ENCODE peak calls at places on chromosomes 3 and 15, in eight cellular contexts. One of them, this sample, is unnamed.

GRCh38 chr3:127688416-127689265 is 15.9 kb downstream of the ABTB1 start:
- DNase-seq in adrenal gland: no peak
- DNase-seq in GM13976: no peak
- DNase-seq in Peyer's patch: no peak
- DNase-seq in IMR-90: peak
- DNase-seq in A549: no peak
- DNase-seq in WTC11: peak
- DNase-seq in neural crest cell: no peak
- DNase-seq in this sample: no peak

GRCh38 chr3:184031187-184031792 is at the start of gene HTR3D:
- DNase-seq in A549: no peak
- DNase-seq in GM13976: no peak
- DNase-seq in adrenal gland: no peak
- DNase-seq in WTC11: no peak
- DNase-seq in neural crest cell: no peak
- DNase-seq in Peyer's patch: no peak
- DNase-seq in IMR-90: no peak
- DNase-seq in this sample: no peak

GRCh38 chr15:52558196-52558595 is 10.6 kb downstream of the ARPP19 start:
- DNase-seq in GM13976: no peak
- DNase-seq in A549: peak
- DNase-seq in IMR-90: peak
- DNase-seq in neural crest cell: no peak
- DNase-seq in WTC11: no peak
- DNase-seq in adrenal gland: no peak
- DNase-seq in Peyer's patch: no peak
- DNase-seq in this sample: no peak

GRCh38 chr3:70703305-70704102 is 391.1 kb upstream of the MDFIC2 start:
- DNase-seq in adrenal gland: no peak
- DNase-seq in A549: no peak
- DNase-seq in WTC11: peak
- DNase-seq in Peyer's patch: no peak
- DNase-seq in GM13976: no peak
- DNase-seq in IMR-90: no peak
- DNase-seq in neural crest cell: no peak
- DNase-seq in this sample: no peak

GRCh38 chr15:74053941-74054529 is 28.3 kb downstream of the GOLGA6A start:
- DNase-seq in neural crest cell: peak
- DNase-seq in IMR-90: peak
- DNase-seq in Peyer's patch: peak
- DNase-seq in adrenal gland: peak
- DNase-seq in GM13976: peak
- DNase-seq in WTC11: peak
- DNase-seq in A549: peak
- DNase-seq in this sample: peak

GRCh38 chr3:64022451-64023186 is 675 bp downstream of the PSMD6 start:
- DNase-seq in neural crest cell: no peak
- DNase-seq in GM13976: no peak
- DNase-seq in adrenal gland: no peak
- DNase-seq in WTC11: no peak
- DNase-seq in Peyer's patch: no peak
- DNase-seq in A549: no peak
- DNase-seq in IMR-90: no peak
- DNase-seq in this sample: no peak

GRCh38 chr15:58182460-58183163 is 44.4 kb downstream of the AQP9 start:
- DNase-seq in Peyer's patch: no peak
- DNase-seq in adrenal gland: peak
- DNase-seq in IMR-90: peak
- DNase-seq in neural crest cell: peak
- DNase-seq in GM13976: peak
- DNase-seq in A549: peak
- DNase-seq in WTC11: peak
- DNase-seq in this sample: peak

GRCh38 chr3:172692751-172693310 is 18.0 kb downstream of the NCEH1 start:
- DNase-seq in A549: no peak
- DNase-seq in IMR-90: no peak
- DNase-seq in GM13976: no peak
- DNase-seq in neural crest cell: no peak
- DNase-seq in Peyer's patch: no peak
- DNase-seq in adrenal gland: no peak
- DNase-seq in WTC11: no peak
- DNase-seq in this sample: no peak

GRCh38 chr3:4994823-4995499 is 15.7 kb downstream of the BHLHE40 start:
- DNase-seq in A549: peak
- DNase-seq in neural crest cell: no peak
- DNase-seq in GM13976: peak
- DNase-seq in IMR-90: peak
- DNase-seq in adrenal gland: peak
- DNase-seq in Peyer's patch: no peak
- DNase-seq in WTC11: no peak
- DNase-seq in this sample: no peak

GRCh38 chr3:160756907-160757623 is 1.0 kb downstream of the PPM1L start:
- DNase-seq in A549: no peak
- DNase-seq in adrenal gland: peak
- DNase-seq in neural crest cell: peak
- DNase-seq in Peyer's patch: no peak
- DNase-seq in IMR-90: no peak
- DNase-seq in WTC11: peak
- DNase-seq in GM13976: peak
- DNase-seq in this sample: no peak

GRCh38 chr15:50355612-50355905 is 561 bp upstream of the GABPB1 start:
- DNase-seq in neural crest cell: no peak
- DNase-seq in Peyer's patch: no peak
- DNase-seq in WTC11: no peak
- DNase-seq in IMR-90: no peak
- DNase-seq in A549: no peak
- DNase-seq in GM13976: no peak
- DNase-seq in adrenal gland: no peak
- DNase-seq in this sample: no peak

GRCh38 chr15:39034816-39035215 is 470.2 kb upstream of the RASGRP1 start:
- DNase-seq in A549: no peak
- DNase-seq in adrenal gland: no peak
- DNase-seq in IMR-90: no peak
- DNase-seq in neural crest cell: no peak
- DNase-seq in GM13976: no peak
- DNase-seq in WTC11: no peak
- DNase-seq in Peyer's patch: no peak
- DNase-seq in this sample: no peak

GRCh38 chr15:31494786-31495185 is 168.2 kb downstream of the KLF13 start:
- DNase-seq in WTC11: no peak
- DNase-seq in A549: no peak
- DNase-seq in Peyer's patch: no peak
- DNase-seq in IMR-90: no peak
- DNase-seq in adrenal gland: no peak
- DNase-seq in GM13976: no peak
- DNase-seq in neural crest cell: no peak
- DNase-seq in this sample: no peak

GRCh38 chr3:127652246-127652995 is 20.3 kb upstream of the ABTB1 start:
- DNase-seq in neural crest cell: peak
- DNase-seq in WTC11: peak
- DNase-seq in Peyer's patch: peak
- DNase-seq in A549: peak
- DNase-seq in adrenal gland: peak
- DNase-seq in GM13976: peak
- DNase-seq in IMR-90: peak
- DNase-seq in this sample: peak

GRCh38 chr3:13419356-13420050 is 619 bp downstream of the NUP210 start:
- DNase-seq in WTC11: peak
- DNase-seq in Peyer's patch: peak
- DNase-seq in A549: peak
- DNase-seq in adrenal gland: peak
- DNase-seq in IMR-90: no peak
- DNase-seq in GM13976: peak
- DNase-seq in neural crest cell: peak
- DNase-seq in this sample: peak

GRCh38 chr3:29759443-29760033 is 478.7 kb downstream of the RBMS3 start:
- DNase-seq in Peyer's patch: no peak
- DNase-seq in IMR-90: peak
- DNase-seq in GM13976: no peak
- DNase-seq in adrenal gland: no peak
- DNase-seq in A549: no peak
- DNase-seq in neural crest cell: no peak
- DNase-seq in WTC11: no peak
- DNase-seq in this sample: no peak

GRCh38 chr15:34812369-34812768 is 17.0 kb upstream of the ACTC1 start:
- DNase-seq in WTC11: no peak
- DNase-seq in adrenal gland: no peak
- DNase-seq in GM13976: no peak
- DNase-seq in neural crest cell: no peak
- DNase-seq in IMR-90: peak
- DNase-seq in A549: no peak
- DNase-seq in Peyer's patch: no peak
- DNase-seq in this sample: no peak

GRCh38 chr3:50192689-50193141 is 1.3 kb downstream of the GNAT1 start:
- DNase-seq in neural crest cell: peak
- DNase-seq in GM13976: peak
- DNase-seq in IMR-90: peak
- DNase-seq in WTC11: peak
- DNase-seq in Peyer's patch: peak
- DNase-seq in A549: peak
- DNase-seq in adrenal gland: peak
- DNase-seq in this sample: peak

GRCh38 chr3:30354513-30354912 is 251.9 kb upstream of the TGFBR2 start:
- DNase-seq in A549: no peak
- DNase-seq in neural crest cell: no peak
- DNase-seq in Peyer's patch: no peak
- DNase-seq in WTC11: no peak
- DNase-seq in GM13976: no peak
- DNase-seq in IMR-90: no peak
- DNase-seq in adrenal gland: no peak
- DNase-seq in this sample: no peak

GRCh38 chr15:48582472-48583235 is 62.9 kb downstream of the FBN1 start:
- DNase-seq in adrenal gland: no peak
- DNase-seq in A549: no peak
- DNase-seq in IMR-90: peak
- DNase-seq in Peyer's patch: no peak
- DNase-seq in WTC11: no peak
- DNase-seq in GM13976: no peak
- DNase-seq in neural crest cell: no peak
- DNase-seq in this sample: no peak

GRCh38 chr3:33799202-33799551 is 747 bp downstream of the PDCD6IP start:
- DNase-seq in GM13976: no peak
- DNase-seq in A549: no peak
- DNase-seq in IMR-90: no peak
- DNase-seq in Peyer's patch: no peak
- DNase-seq in WTC11: no peak
- DNase-seq in adrenal gland: no peak
- DNase-seq in neural crest cell: no peak
- DNase-seq in this sample: no peak

GRCh38 chr3:171404376-171404982 is 55.7 kb downstream of the TNIK start:
- DNase-seq in WTC11: no peak
- DNase-seq in adrenal gland: no peak
- DNase-seq in neural crest cell: no peak
- DNase-seq in GM13976: no peak
- DNase-seq in Peyer's patch: no peak
- DNase-seq in A549: no peak
- DNase-seq in IMR-90: no peak
- DNase-seq in this sample: no peak

DNA sequence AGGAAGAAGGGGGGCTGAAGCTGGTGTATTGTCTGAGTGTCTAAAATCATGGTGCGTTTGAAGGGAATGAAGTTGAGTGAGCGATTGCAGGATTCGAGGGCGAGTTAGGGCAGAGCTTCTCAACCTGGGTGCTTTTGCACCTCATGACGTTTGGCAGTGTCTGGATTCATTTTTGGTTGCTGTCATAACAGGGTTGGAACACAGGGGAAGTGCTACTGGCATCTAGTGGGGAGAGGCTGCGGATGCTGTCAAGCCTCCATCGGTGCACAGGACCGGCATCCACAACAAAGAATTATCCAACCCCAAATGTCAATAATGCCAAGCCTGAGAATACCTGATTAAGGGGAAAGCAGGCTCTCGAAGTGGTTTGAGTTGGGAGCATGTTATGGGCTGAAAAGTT is 120.0 kb downstream of the SLCO3A1 start:
- DNase-seq in adrenal gland: no peak
- DNase-seq in GM13976: no peak
- DNase-seq in WTC11: no peak
- DNase-seq in A549: no peak
- DNase-seq in Peyer's patch: no peak
- DNase-seq in IMR-90: no peak
- DNase-seq in neural crest cell: no peak
- DNase-seq in this sample: no peak
- TF ChIP-seq CTCF in adrenal gland: no peak
- TF ChIP-seq CTCF in GM13976: no peak
- TF ChIP-seq CTCF in WTC11: no peak
- TF ChIP-seq CTCF in A549: peak
- TF ChIP-seq CTCF in Peyer's patch: no peak
- TF ChIP-seq CTCF in IMR-90: peak
- TF ChIP-seq CTCF in neural crest cell: no peak
- TF ChIP-seq CTCF in this sample: no peak

DNA sequence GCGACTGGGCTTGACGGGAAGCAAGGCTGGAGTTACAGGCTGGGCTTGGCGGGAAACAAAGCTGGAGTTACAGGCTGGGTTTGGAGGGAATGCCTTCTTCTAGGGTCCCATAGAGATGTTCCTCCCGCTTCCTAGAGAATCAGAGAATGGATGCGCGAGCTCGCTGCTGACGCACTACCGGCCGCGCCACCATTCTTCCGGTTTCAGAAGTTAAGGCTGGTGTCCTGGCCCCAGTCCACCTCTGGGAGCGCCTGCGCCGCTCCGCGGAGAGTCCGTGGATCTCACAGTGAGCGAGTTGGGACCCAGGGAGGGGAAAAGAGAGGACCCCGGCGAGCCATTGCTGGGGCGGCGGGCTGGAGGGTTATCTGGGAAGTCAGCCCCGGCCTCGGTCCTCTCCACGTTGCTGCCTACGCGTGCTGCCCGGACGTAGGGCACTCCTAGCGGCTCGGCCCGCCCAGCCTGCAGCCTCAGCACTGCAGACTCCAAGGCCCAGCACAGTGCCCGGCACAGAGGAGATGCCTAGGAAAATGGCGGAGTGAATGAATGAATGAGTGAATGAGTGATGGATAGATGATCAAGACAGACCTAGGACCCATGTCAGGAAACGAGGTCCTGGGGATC is at the start of gene ZNF502:
- DNase-seq in neural crest cell: no peak
- DNase-seq in WTC11: peak
- DNase-seq in GM13976: no peak
- DNase-seq in IMR-90: peak
- DNase-seq in A549: peak
- DNase-seq in adrenal gland: peak
- DNase-seq in Peyer's patch: peak
- DNase-seq in this sample: no peak
- TF ChIP-seq CTCF in neural crest cell: no peak
- TF ChIP-seq CTCF in WTC11: no peak
- TF ChIP-seq CTCF in GM13976: no peak
- TF ChIP-seq CTCF in IMR-90: peak
- TF ChIP-seq CTCF in A549: no peak
- TF ChIP-seq CTCF in adrenal gland: peak
- TF ChIP-seq CTCF in Peyer's patch: peak
- TF ChIP-seq CTCF in this sample: no peak

GRCh38 chr3:6857510-6857909 is 3.4 kb upstream of the GRM7 start:
- DNase-seq in WTC11: no peak
- DNase-seq in GM13976: no peak
- DNase-seq in A549: no peak
- DNase-seq in Peyer's patch: no peak
- DNase-seq in IMR-90: no peak
- DNase-seq in neural crest cell: no peak
- DNase-seq in adrenal gland: no peak
- DNase-seq in this sample: no peak
- TF ChIP-seq CTCF in WTC11: no peak
- TF ChIP-seq CTCF in GM13976: no peak
- TF ChIP-seq CTCF in A549: no peak
- TF ChIP-seq CTCF in Peyer's patch: no peak
- TF ChIP-seq CTCF in IMR-90: no peak
- TF ChIP-seq CTCF in neural crest cell: no peak
- TF ChIP-seq CTCF in adrenal gland: no peak
- TF ChIP-seq CTCF in this sample: no peak

GRCh38 chr15:40782609-40783227 is 12.9 kb downstream of the C15orf62 start:
- DNase-seq in WTC11: peak
- DNase-seq in adrenal gland: peak
- DNase-seq in IMR-90: no peak
- DNase-seq in neural crest cell: peak
- DNase-seq in A549: peak
- DNase-seq in Peyer's patch: peak
- DNase-seq in GM13976: peak
- DNase-seq in this sample: peak
- TF ChIP-seq CTCF in WTC11: no peak
- TF ChIP-seq CTCF in adrenal gland: no peak
- TF ChIP-seq CTCF in IMR-90: peak
- TF ChIP-seq CTCF in neural crest cell: peak
- TF ChIP-seq CTCF in A549: peak
- TF ChIP-seq CTCF in Peyer's patch: peak
- TF ChIP-seq CTCF in GM13976: peak
- TF ChIP-seq CTCF in this sample: peak

This sample was measured in progenitor cell of endocrine pancreas.